ENCODE peak calls at places on chromosomes 7 and 10, in five cellular contexts. J is A549, N is psoas muscle, I is H9, C is HCT116. E is an unnamed sample. For H3K9me3 and H3K4me1, the result is how much of the 10 kb centered on the place peaks cover.

GRCh38 chr7:6149996-6150395 is 118.8 kb downstream of the ANKRD61 start:
- DNase-seq in J (no peak), I (no peak), N (no peak), C (no peak), E (no peak)

GRCh38 chr10:131726967-131727366 is 173.8 kb upstream of the PPP2R2D start:
- DNase-seq in C (no peak), J (no peak), N (no peak), I (peak), E (no peak)

GRCh38 chr7:3332308-3332707 is 31.3 kb downstream of the SDK1 start:
- DNase-seq in C (no peak), N (no peak), I (no peak), J (no peak), E (no peak)

GRCh38 chr10:72425133-72425532 is 70.4 kb upstream of the DNAJB12 start:
- DNase-seq in C (no peak), I (no peak), J (no peak), N (no peak), E (no peak)

GRCh38 chr10:79298403-79299244 is 48.6 kb upstream of the PPIF start:
- DNase-seq in N (peak), I (no peak), C (peak), J (peak), E (peak)

GRCh38 chr10:43151371-43151770 is 13.1 kb downstream of the CSGALNACT2 start:
- DNase-seq in J (no peak), C (no peak), I (no peak), N (no peak), E (no peak)

GRCh38 chr7:116438274-116438673 is 61.3 kb upstream of the CAV2 start:
- DNase-seq in I (no peak), J (peak), N (no peak), C (no peak), E (peak)

GRCh38 chr7:100435401-100436304 is 644 bp downstream of the PPP1R35 start:
- DNase-seq in J (no peak), I (peak), N (peak), C (no peak), E (peak)

GRCh38 chr10:117224881-117225280 is 16.0 kb upstream of the SLC18A2 start:
- DNase-seq in J (no peak), I (no peak), N (no peak), C (no peak), E (no peak)

GRCh38 chr7:135111379-135111778 is 36.5 kb upstream of the TMEM140 start:
- DNase-seq in I (no peak), J (no peak), C (no peak), N (no peak), E (no peak)

GRCh38 chr7:33906697-33907096 is 1.4 kb downstream of the BMPER start:
- DNase-seq in N (no peak), J (no peak), I (no peak), C (no peak), E (no peak)
- H3K9me3 ChIP-seq in N (under half), J (under half), I (under half), C (under half), E (under half)

GRCh38 chr7:102005933-102006332 is 188.5 kb downstream of the CUX1 start:
- DNase-seq in I (no peak), N (no peak), C (no peak), J (no peak), E (no peak)

GRCh38 chr7:102008535-102009262 is 191.3 kb downstream of the CUX1 start:
- DNase-seq in N (no peak), C (no peak), I (no peak), J (no peak), E (no peak)

GRCh38 chr7:102012941-102013461 is 195.6 kb downstream of the CUX1 start:
- DNase-seq in I (no peak), C (no peak), J (no peak), N (no peak), E (peak)

GRCh38 chr7:102006695-102007094 is 189.3 kb downstream of the CUX1 start:
- DNase-seq in N (no peak), C (no peak), J (no peak), I (no peak), E (no peak)

DNA sequence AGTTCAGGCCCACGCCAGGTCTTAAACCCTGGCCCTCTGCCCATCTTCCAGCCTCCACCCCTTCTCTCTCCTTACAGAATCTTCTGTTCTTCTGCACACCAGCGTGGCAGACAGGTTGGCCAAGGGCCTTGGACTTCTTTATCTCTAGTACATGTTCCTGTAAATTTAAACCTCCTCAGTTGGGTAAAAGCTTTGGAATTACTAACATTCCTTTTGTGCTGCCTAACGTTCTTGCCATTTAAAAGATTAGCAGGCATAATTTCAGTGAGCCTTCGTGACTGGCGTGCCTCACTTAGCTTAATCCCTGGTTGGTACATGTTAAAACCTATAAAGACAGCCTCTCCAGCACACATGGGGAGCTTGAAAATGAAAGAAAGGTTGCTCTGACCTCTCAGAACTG is 192.2 kb downstream of the CUX1 start:
- DNase-seq in C (no peak), J (no peak), N (no peak), I (no peak), E (peak)
- H3K4me1 ChIP-seq in C (under half), J (under half), N (under half), I (under half), E (half or more)

GRCh38 chr10:287814-288213 is 152.6 kb downstream of the ZMYND11 start:
- DNase-seq in N (no peak), C (peak), J (peak), I (peak), E (peak)
- TF ChIP-seq CTCF in N (peak), C (peak), J (peak), I (peak), E (peak)

GRCh38 chr7:94424336-94424735 is 29.6 kb downstream of the COL1A2 start:
- DNase-seq in J (no peak), C (no peak), N (no peak), I (no peak), E (no peak)
- H3K9me3 ChIP-seq in J (under half), C (under half), N (under half), I (under half), E (under half)

DNA sequence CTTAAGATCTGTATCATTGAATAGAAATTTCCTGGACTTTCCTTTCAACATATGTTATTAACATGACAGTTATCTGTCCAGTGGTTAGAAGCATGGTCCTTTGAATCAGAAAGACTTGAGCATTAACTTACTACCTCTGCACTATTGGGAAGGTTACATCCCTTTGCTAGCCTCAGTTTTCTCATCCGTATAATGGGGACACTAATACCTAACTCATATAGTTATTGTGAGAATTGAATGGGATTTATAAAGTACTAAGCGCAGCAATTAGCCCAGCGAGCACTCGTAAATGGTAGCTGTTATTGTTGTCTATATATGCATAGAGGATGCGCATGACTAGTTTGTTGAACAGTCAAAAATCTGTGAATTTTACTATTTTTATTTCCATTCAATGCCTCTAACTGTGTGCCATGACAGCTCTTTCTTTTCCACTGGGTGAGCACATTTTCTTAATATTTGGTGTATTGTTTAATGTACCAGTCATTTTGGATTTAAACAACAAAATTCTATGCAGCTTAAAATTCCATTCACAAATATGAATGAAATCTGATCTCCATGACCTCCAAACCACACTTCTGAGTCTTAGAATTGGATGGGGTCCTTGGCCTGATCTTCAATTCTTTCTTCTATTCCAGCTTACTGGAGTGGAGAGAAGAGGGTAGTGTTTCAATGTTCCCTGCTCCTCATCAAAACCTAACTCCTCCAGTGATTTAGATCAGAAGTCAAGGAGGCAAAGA is 65.0 kb downstream of the CACNB2 start:
- DNase-seq in I (no peak), C (no peak), J (no peak), N (no peak), E (no peak)
- H3K4me1 ChIP-seq in I (under half), C (under half), J (under half), N (under half), E (under half)

DNA sequence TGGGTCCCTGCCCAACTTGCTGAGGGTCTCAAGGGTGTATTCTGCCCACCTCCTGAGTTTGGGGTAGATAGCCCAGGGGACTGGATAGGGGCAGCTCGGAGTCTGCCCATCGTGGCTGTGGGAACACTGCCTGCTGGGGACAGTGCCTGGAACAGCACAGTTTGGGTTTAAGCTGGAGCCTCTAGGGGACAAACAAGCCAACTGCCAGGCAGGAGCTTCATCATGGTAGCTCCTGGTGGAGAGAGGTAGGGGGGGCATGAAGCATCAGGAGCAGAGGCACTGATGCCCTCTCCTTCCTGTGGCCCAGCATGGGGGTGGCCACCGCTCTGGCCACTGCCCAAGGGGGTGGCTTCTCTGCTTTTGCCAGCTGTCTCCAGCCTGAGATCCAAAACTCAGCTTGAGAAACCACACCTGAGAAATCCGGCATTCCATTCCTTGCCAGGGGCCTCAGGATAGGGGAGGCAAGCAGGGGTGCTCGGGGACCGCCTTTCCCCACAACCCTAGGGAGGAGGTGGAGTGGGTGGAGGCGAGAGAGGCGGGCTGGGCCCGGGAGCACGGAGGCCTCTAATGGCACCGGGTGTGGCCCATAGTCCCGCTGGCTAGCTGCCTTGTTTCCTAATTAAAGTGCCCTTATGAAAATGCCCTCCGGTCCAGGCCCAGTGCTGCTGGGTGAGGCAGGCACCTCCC is 47.6 kb downstream of the UNC5B start:
- DNase-seq in N (no peak), I (no peak), C (no peak), J (no peak), E (no peak)
- TF ChIP-seq CTCF in N (no peak), I (peak), C (no peak), J (no peak), E (no peak)

DNA sequence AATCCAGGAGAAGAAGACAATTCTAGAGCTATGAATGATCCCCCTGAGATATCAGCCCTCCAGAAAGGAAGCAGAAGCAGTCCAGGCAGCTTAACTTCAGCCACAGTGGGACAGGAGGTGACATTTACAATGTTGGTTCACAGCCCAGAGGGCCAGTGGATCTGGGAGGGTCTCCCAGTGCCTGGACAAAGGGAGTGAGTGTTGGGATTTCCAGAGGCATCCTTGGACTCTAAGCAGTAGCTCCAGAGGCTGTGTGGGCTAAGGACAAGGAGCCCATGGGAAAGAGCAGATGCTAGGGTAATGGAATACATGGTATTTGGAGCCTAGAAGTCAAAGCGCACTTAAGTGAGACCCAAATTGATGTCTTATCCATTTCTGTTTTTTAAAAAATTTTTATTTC is 97.4 kb upstream of the NUPR2 start:
- DNase-seq in I (no peak), N (no peak), C (no peak), J (no peak), E (no peak)
- H3K9me3 ChIP-seq in I (half or more), N (under half), C (under half), J (under half), E (under half)

E was measured in Caco-2.